ENCODE peak calls at places on chromosome 12, in seven cellular contexts. G, W, P, V, A, B and Y are unnamed samples.

GRCh38 chr12:60266381-60266852 is 670.6 kb downstream of the SLC16A7 start:
- DNase-seq in G (no peak), W (peak; percentile 6), P (no peak), V (no peak), A (no peak), B (no peak), Y (no peak)

GRCh38 chr12:83753205-83753604 is 1066.5 kb downstream of the TMTC2 start:
- DNase-seq in G (no peak), W (no peak), P (no peak), V (no peak), A (no peak), B (no peak), Y (no peak)

GRCh38 chr12:5078423-5078822 is 34.7 kb downstream of the KCNA5 start:
- DNase-seq in G (no peak), W (no peak), P (no peak), V (no peak), A (no peak), B (no peak), Y (no peak)

GRCh38 chr12:131673519-131674265 is 37.2 kb upstream of the SFSWAP start:
- DNase-seq in G (no peak), W (no peak), P (no peak), V (no peak), A (no peak), B (no peak), Y (no peak)

GRCh38 chr12:21656931-21657335 is 709 bp downstream of the LDHB start:
- DNase-seq in G (no peak), W (peak; percentile 6), P (peak; percentile 35), V (no peak), A (no peak), B (peak; percentile 51), Y (peak; percentile 43)

GRCh38 chr12:54199034-54199433 is 10.2 kb upstream of the SMUG1 start:
- DNase-seq in G (no peak), W (no peak), P (no peak), V (no peak), A (no peak), B (no peak), Y (no peak)

GRCh38 chr12:47901285-47902093 is 3.3 kb downstream of the VDR start:
- DNase-seq in G (no peak), W (no peak), P (no peak), V (no peak), A (no peak), B (no peak), Y (no peak)

GRCh38 chr12:53207042-53207441 is at the start of gene ITGB7:
- DNase-seq in G (peak; percentile 71), W (no peak), P (no peak), V (no peak), A (peak; percentile 60), B (peak; percentile 50), Y (peak; percentile 52)

GRCh38 chr12:127060933-127061332 is 1206.0 kb upstream of the TMEM132C start:
- DNase-seq in G (no peak), W (no peak), P (no peak), V (no peak), A (no peak), B (peak; percentile 51), Y (no peak)

GRCh38 chr12:47820631-47821345 is 1.1 kb upstream of the HDAC7 start:
- DNase-seq in G (no peak), W (peak; percentile 62), P (peak; percentile 83), V (peak; percentile 94), A (no peak), B (peak; percentile 68), Y (peak; percentile 72)

GRCh38 chr12:32163596-32163995 is 56.9 kb downstream of the BICD1 start:
- DNase-seq in G (no peak), W (no peak), P (no peak), V (no peak), A (no peak), B (no peak), Y (no peak)

GRCh38 chr12:115383668-115384067 is 699.7 kb upstream of the TBX3 start:
- DNase-seq in G (no peak), W (no peak), P (peak; percentile 92), V (peak; percentile 70), A (no peak), B (no peak), Y (peak; percentile 49)

GRCh38 chr12:60194682-60195081 is 598.9 kb downstream of the SLC16A7 start:
- DNase-seq in G (no peak), W (no peak), P (no peak), V (no peak), A (no peak), B (no peak), Y (no peak)

GRCh38 chr12:54929998-54930397 is 54.6 kb downstream of the TESPA1 start:
- DNase-seq in G (no peak), W (no peak), P (no peak), V (no peak), A (no peak), B (no peak), Y (no peak)

GRCh38 chr12:3168775-3169221 is 91.6 kb downstream of the TSPAN9 start:
- DNase-seq in G (no peak), W (peak; percentile 72), P (peak; percentile 77), V (peak; percentile 72), A (no peak), B (peak; percentile 21), Y (no peak)

GRCh38 chr12:110073049-110073831 is 24.9 kb upstream of the C12orf76 start:
- DNase-seq in G (no peak), W (no peak), P (no peak), V (no peak), A (peak; percentile 16), B (no peak), Y (no peak)

GRCh38 chr12:115375188-115375991 is 691.4 kb upstream of the TBX3 start:
- DNase-seq in G (peak; percentile 31), W (no peak), P (no peak), V (no peak), A (peak; percentile 29), B (no peak), Y (no peak)

GRCh38 chr12:68975811-68976210 is 42.8 kb upstream of the CPM start:
- DNase-seq in G (no peak), W (no peak), P (no peak), V (no peak), A (no peak), B (no peak), Y (no peak)

GRCh38 chr12:132489078-132489601 is 811 bp upstream of the FBRSL1 start:
- DNase-seq in G (no peak), W (no peak), P (no peak), V (no peak), A (no peak), B (no peak), Y (peak; percentile 52)

GRCh38 chr12:122669397-122670070 is 33.6 kb downstream of the HCAR2 start:
- DNase-seq in G (no peak), W (no peak), P (no peak), V (no peak), A (no peak), B (no peak), Y (peak; percentile 52)
- TF ChIP-seq POLR2AphosphoS5 in G (no peak), W (no peak), P (no peak), V (no peak), A (no peak), B (no peak), Y (no peak)

GRCh38 chr12:29320295-29321090 is 60.5 kb downstream of the ERGIC2 start:
- DNase-seq in G (no peak), W (no peak), P (no peak), V (no peak), A (no peak), B (no peak), Y (no peak)

GRCh38 chr12:29322157-29322556 is 58.8 kb downstream of the ERGIC2 start:
- DNase-seq in G (no peak), W (no peak), P (no peak), V (no peak), A (no peak), B (no peak), Y (no peak)

GRCh38 chr12:29314421-29314820 is 66.6 kb downstream of the ERGIC2 start:
- DNase-seq in G (no peak), W (no peak), P (no peak), V (no peak), A (no peak), B (no peak), Y (no peak)

GRCh38 chr12:29317556-29318363 is 63.2 kb downstream of the ERGIC2 start:
- DNase-seq in G (peak; percentile 9), W (peak; percentile 54), P (peak; percentile 16), V (no peak), A (peak; percentile 30), B (peak; percentile 69), Y (peak; percentile 38)

DNA sequence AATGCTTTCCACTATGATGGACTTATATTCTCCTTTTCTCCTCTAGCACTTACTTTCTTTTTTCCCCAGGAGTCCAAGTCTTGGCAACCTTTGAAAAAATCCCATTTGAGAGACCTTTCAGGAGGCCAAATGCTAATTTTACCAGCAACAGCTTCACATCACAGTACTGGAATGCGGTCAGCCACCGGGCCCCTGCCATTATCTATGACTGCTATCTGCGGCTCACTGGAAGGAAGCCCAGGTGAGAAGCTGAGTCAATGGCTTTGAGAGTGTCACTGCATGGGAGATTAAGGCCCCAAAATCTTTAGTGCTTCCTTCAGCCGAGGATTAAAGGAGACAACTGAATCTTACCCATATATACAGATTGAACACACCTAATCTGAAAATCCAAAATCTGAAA is 64.2 kb downstream of the ERGIC2 start:
- DNase-seq in G (no peak), W (no peak), P (no peak), V (no peak), A (no peak), B (peak; percentile 26), Y (no peak)
- TF ChIP-seq POLR2AphosphoS5 in G (no peak), W (no peak), P (no peak), V (no peak), A (no peak), B (no peak), Y (no peak)

GRCh38 chr12:105613269-105613668 is 282.8 kb downstream of the C12orf75 start:
- DNase-seq in G (no peak), W (no peak), P (no peak), V (no peak), A (no peak), B (no peak), Y (no peak)
- TF ChIP-seq POLR2AphosphoS5 in G (no peak), W (no peak), P (no peak), V (no peak), A (no peak), B (no peak), Y (no peak)

GRCh38 chr12:52041695-52042123 is 9.5 kb upstream of the NR4A1 start:
- DNase-seq in G (no peak), W (no peak), P (no peak), V (peak; percentile 77), A (peak; percentile 73), B (peak; percentile 40), Y (peak; percentile 58)
- TF ChIP-seq POLR2AphosphoS5 in G (no peak), W (no peak), P (no peak), V (no peak), A (no peak), B (no peak), Y (no peak)

DNA sequence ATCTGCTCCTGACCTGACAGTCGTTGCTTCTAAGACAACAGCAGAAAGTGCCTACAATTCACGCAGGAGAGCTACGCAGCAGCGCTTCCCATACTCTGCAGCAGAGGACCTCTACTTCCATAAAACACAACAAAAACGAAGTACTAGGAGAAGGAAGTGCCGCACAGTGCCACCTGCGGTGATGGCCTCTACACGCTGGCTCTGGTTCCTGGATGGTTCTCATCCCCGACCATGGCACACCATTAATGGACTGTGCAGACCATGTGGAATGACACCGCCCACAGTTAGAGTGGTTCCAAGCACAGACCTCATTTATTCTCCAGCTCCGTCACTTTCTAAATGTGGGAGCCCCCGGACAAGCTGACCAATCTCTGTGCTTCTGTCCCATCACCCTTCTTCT is 28.3 kb downstream of the TPCN1 start:
- DNase-seq in G (no peak), W (no peak), P (no peak), V (no peak), A (no peak), B (no peak), Y (no peak)
- TF ChIP-seq POLR2AphosphoS5 in G (no peak), W (no peak), P (no peak), V (no peak), A (no peak), B (no peak), Y (no peak)

GRCh38 chr12:116389990-116390655 is 112.6 kb upstream of the MED13L start:
- DNase-seq in G (no peak), W (peak; percentile 31), P (peak; percentile 75), V (peak; percentile 87), A (no peak), B (no peak), Y (no peak)
- TF ChIP-seq POLR2AphosphoS5 in G (no peak), W (no peak), P (peak; percentile 83), V (peak; percentile 61), A (no peak), B (no peak), Y (no peak)